ENCODE peak calls at places on chromosomes 16 and 17, in four cellular contexts. Z is stomach, J is cardiac fibroblast, T is HL-60. H is an unnamed sample.

GRCh38 chr17:67608691-67609090 is 109.0 kb upstream of the NOL11 start:
- DNase-seq in Z (no peak), J (peak), T (no peak), H (peak)

GRCh38 chr16:31270795-31271194 is 11.0 kb downstream of the ITGAM start:
- DNase-seq in J (no peak), T (no peak), Z (no peak), H (no peak)

GRCh38 chr16:81987121-81987520 is 24.1 kb downstream of the SDR42E1 start:
- DNase-seq in T (no peak), Z (no peak), J (no peak), H (no peak)

GRCh38 chr16:51129105-51129504 is 22.0 kb downstream of the SALL1 start:
- DNase-seq in Z (no peak), T (no peak), J (no peak), H (no peak)

GRCh38 chr17:21160401-21160800 is 33.6 kb downstream of the DHRS7B start:
- DNase-seq in T (no peak), Z (no peak), J (no peak), H (peak)

GRCh38 chr16:4697867-4698291 is 4.5 kb downstream of the NUDT16L1 start:
- DNase-seq in Z (no peak), T (no peak), J (no peak), H (no peak)

GRCh38 chr17:206941-207560 is 25.6 kb upstream of the DOC2B start:
- DNase-seq in Z (no peak), J (no peak), T (no peak), H (no peak)

GRCh38 chr16:81717662-81718189 is 61.4 kb upstream of the PLCG2 start:
- DNase-seq in T (no peak), Z (no peak), J (no peak), H (no peak)

GRCh38 chr17:1947229-1947742 is 77.8 kb downstream of the RTN4RL1 start:
- DNase-seq in T (no peak), Z (peak), J (no peak), H (no peak)

GRCh38 chr16:57071840-57072541 is 20.4 kb upstream of the CPNE2 start:
- DNase-seq in J (peak), T (no peak), Z (no peak), H (peak)

GRCh38 chr17:67515490-67516088 is 138.5 kb downstream of the PITPNC1 start:
- DNase-seq in Z (no peak), T (no peak), J (no peak), H (no peak)

GRCh38 chr16:66961065-66961744 is at the start of gene CES3:
- DNase-seq in J (peak), Z (peak), T (peak), H (peak)

GRCh38 chr17:82323514-82324234 is 6.3 kb upstream of the CD7 start:
- DNase-seq in Z (no peak), T (no peak), J (no peak), H (no peak)

GRCh38 chr16:46607529-46607928 is 13.7 kb downstream of the SHCBP1 start:
- DNase-seq in J (peak), Z (no peak), T (no peak), H (peak)

GRCh38 chr16:75097941-75098897 is 18.4 kb downstream of the LDHD start:
- DNase-seq in Z (peak), J (no peak), T (no peak), H (no peak)

GRCh38 chr16:22192261-22193133 is 13.6 kb upstream of the EEF2K start:
- DNase-seq in J (peak), Z (peak), T (peak), H (peak)

GRCh38 chr16:66377327-66377723 is 10.8 kb downstream of the CDH5 start:
- DNase-seq in J (no peak), Z (no peak), T (no peak), H (no peak)

GRCh38 chr17:72465191-72466024 is 344.6 kb downstream of the SOX9 start:
- DNase-seq in Z (peak), T (no peak), J (peak), H (peak)

GRCh38 chr16:11056989-11057645 is 112.8 kb downstream of the CLEC16A start:
- DNase-seq in T (no peak), Z (no peak), J (no peak), H (no peak)

GRCh38 chr17:36209575-36209974 is 1.3 kb upstream of the CCL4L2 start:
- DNase-seq in Z (no peak), T (no peak), J (no peak), H (no peak)

GRCh38 chr16:714558-715447 is at the start of gene METRN:
- DNase-seq in J (peak), Z (peak), T (peak), H (peak)

GRCh38 chr16:57367111-57367752 is 5.1 kb upstream of the CX3CL1 start:
- DNase-seq in Z (no peak), T (no peak), J (peak), H (peak)

GRCh38 chr16:48014349-48015135 is 141.3 kb downstream of the ABCC12 start:
- DNase-seq in J (no peak), Z (no peak), T (no peak), H (peak)

GRCh38 chr17:18181358-18181757 is 2.3 kb upstream of the ALKBH5 start:
- DNase-seq in J (peak), T (no peak), Z (no peak), H (peak)

GRCh38 chr16:85240982-85241924 is 129.0 kb upstream of the CIBAR2 start:
- DNase-seq in Z (no peak), J (no peak), T (no peak), H (no peak)

GRCh38 chr16:88703486-88704309 is 2.5 kb downstream of the RNF166 start:
- DNase-seq in T (peak), J (no peak), Z (peak), H (no peak)

GRCh38 chr17:12996357-12996756 is 21.5 kb downstream of the ELAC2 start:
- DNase-seq in T (no peak), J (no peak), Z (no peak), H (no peak)

GRCh38 chr16:83013071-83013470 is 386.3 kb downstream of the CDH13 start:
- DNase-seq in Z (no peak), T (no peak), J (no peak), H (no peak)

GRCh38 chr17:41416478-41416877 is 7.9 kb downstream of the KRT37 start:
- DNase-seq in J (no peak), Z (no peak), T (no peak), H (no peak)

GRCh38 chr17:58414596-58414997 is 2.7 kb downstream of the RNF43 start:
- DNase-seq in Z (no peak), J (no peak), T (no peak), H (no peak)

GRCh38 chr17:16915752-16916556 is 56.0 kb downstream of the TNFRSF13B start:
- DNase-seq in Z (peak), J (peak), T (no peak), H (peak)

GRCh38 chr16:87333101-87333500 is 15.9 kb upstream of the C16orf95 start:
- DNase-seq in T (no peak), Z (no peak), J (no peak), H (no peak)

GRCh38 chr17:77795685-77796084 is 162.8 kb upstream of the TNRC6C start:
- DNase-seq in Z (no peak), T (no peak), J (no peak), H (no peak)

GRCh38 chr16:5450435-5451104 is 353.0 kb upstream of the EEF2KMT start:
- DNase-seq in Z (no peak), T (no peak), J (no peak), H (no peak)

GRCh38 chr17:38898812-38899348 is 26.5 kb upstream of the LASP1NB start:
- DNase-seq in T (peak), Z (peak), J (no peak), H (peak)

GRCh38 chr16:89829630-89830437 is 1.6 kb downstream of the SPIRE2 start:
- DNase-seq in J (no peak), Z (no peak), T (no peak), H (no peak)

GRCh38 chr16:75618782-75619181 is 4.3 kb downstream of the ADAT1 start:
- DNase-seq in J (no peak), Z (no peak), T (no peak), H (no peak)

DNA sequence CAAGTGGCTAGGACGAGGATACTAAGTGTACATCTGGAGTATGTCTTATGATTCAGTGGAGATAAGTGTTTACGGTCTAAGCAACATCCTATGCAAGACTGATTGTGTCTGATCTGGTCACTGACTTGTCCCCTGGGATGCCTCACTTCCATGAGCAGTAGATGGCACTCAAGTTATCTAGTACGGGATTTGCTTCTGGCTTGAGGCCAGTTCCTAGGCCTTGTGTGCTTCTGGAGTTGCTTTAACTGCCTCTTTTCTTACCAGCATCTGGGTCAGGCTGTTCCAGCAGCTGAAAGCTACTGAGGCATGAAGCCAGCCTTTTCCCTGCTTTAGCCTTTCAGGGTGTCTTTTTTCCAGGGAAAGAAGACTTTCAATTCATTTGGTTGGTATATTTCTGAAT is 23.0 kb downstream of the SUPT6H start:
- DNase-seq in Z (no peak), J (peak), T (no peak), H (peak)
- TF ChIP-seq CTCF in Z (no peak), J (no peak), T (no peak), H (no peak)

GRCh38 chr16:54280751-54281150 is 5.8 kb downstream of the IRX3 start:
- DNase-seq in T (no peak), Z (no peak), J (no peak), H (peak)

GRCh38 chr16:54283735-54284318 is 2.8 kb downstream of the IRX3 start:
- DNase-seq in T (peak), J (no peak), Z (no peak), H (no peak)

GRCh38 chr16:54282923-54283734 is 3.5 kb downstream of the IRX3 start:
- DNase-seq in Z (no peak), T (no peak), J (no peak), H (no peak)

GRCh38 chr16:54282202-54282922 is 4.2 kb downstream of the IRX3 start:
- DNase-seq in J (peak), T (peak), Z (peak), H (peak)

DNA sequence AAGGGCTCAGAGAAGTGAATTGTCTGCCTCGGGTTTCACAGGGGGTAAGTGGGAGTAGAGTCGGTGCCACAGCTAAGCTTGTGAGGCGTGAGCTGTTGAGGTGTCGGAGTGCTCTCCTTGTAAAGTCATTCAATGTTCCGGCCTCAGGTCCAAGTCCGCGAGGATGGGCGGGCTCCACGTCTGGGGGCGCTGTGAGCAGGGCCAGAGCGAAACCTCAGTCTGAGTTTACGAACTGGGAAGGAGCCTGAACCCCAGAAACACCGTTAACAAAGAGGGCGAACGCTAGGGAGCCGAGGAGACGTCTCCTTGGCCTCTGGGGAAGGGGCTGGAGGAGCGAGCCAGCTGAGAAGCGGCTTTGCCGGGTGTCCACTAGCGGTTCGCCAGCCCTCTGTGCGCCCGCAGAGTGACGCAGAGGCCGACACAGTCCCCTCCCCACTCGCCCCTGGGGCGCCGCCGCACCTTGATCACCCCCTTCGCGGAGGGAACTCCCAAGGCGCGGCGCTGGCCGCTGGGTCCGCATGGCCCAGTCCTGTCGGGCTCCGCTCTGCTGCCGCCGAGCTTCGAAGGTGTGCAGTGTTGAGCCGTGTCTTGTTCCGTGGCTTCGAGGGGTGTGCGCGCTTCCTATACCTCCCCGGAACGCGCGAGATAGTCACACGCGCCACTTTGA is 4.9 kb downstream of the IRX3 start:
- DNase-seq in J (no peak), T (no peak), Z (no peak), H (no peak)
- H3K4me3 ChIP-seq in J (no peak), T (no peak), Z (peak), H (no peak)

GRCh38 chr17:79987187-79987889 is 48.3 kb downstream of the TBC1D16 start:
- DNase-seq in T (no peak), Z (no peak), J (no peak), H (peak)

GRCh38 chr17:79987890-79988162 is 47.8 kb downstream of the TBC1D16 start:
- DNase-seq in T (no peak), J (no peak), Z (no peak), H (no peak)

GRCh38 chr17:79989106-79989835 is 46.4 kb downstream of the TBC1D16 start:
- DNase-seq in J (no peak), Z (no peak), T (no peak), H (no peak)

GRCh38 chr17:79986441-79987186 is 49.1 kb downstream of the TBC1D16 start:
- DNase-seq in J (peak), T (no peak), Z (no peak), H (peak)

GRCh38 chr17:79988163-79988971 is 47.3 kb downstream of the TBC1D16 start:
- DNase-seq in T (no peak), J (peak), Z (peak), H (peak)
- TF ChIP-seq CTCF in T (no peak), J (no peak), Z (no peak), H (no peak)

GRCh38 chr16:12320298-12320706 is 343.8 kb downstream of the SNX29 start:
- DNase-seq in T (no peak), Z (no peak), J (no peak), H (peak)

GRCh38 chr16:12318661-12319463 is 342.3 kb downstream of the SNX29 start:
- DNase-seq in T (no peak), Z (no peak), J (no peak), H (no peak)

GRCh38 chr16:12323007-12323699 is 346.6 kb downstream of the SNX29 start:
- DNase-seq in T (no peak), Z (no peak), J (no peak), H (peak)

GRCh38 chr16:12319464-12320030 is 343.0 kb downstream of the SNX29 start:
- DNase-seq in T (no peak), Z (peak), J (no peak), H (no peak)

GRCh38 chr16:12321363-12321762 is 344.8 kb downstream of the SNX29 start:
- DNase-seq in T (no peak), Z (no peak), J (no peak), H (no peak)
- H3K4me3 ChIP-seq in T (no peak), Z (no peak), J (no peak), H (no peak)

DNA sequence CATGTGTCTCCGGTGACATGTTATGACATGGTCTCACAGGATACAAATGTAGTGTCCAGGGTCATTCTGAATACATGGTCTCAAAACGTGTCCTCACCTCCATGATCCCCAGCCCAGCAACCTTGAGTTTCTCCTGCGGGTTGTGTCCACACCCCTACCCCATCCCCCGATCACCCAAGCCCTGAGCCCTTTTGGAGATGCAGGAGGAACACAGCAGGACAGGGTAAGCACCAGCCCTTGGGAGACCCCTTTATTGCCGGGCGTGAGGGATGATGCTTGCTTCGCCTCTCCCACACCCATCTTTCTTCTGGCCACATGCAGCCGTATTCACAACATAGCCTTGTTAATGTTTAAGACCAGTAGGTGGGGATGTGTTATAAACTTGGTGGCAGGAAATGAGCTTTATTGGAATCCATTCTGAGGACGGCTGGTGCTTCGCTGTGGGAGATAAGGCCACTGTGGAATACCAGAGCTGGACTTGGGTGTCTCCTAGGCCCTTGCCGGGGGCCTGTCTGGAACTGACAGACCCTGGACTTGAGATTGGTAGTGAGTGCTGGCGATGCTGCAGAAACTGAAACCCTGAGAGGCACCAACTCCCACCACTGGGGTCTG is 5.5 kb downstream of the TMEM132E start:
- DNase-seq in Z (no peak), J (peak), T (no peak), H (peak)
- TF ChIP-seq CTCF in Z (no peak), J (no peak), T (no peak), H (peak)

GRCh38 chr16:67969286-67970039 is 1.0 kb upstream of the SLC12A4 start:
- DNase-seq in Z (no peak), J (no peak), T (no peak), H (no peak)

GRCh38 chr16:67967183-67967955 is 1.1 kb downstream of the SLC12A4 start:
- DNase-seq in Z (no peak), T (no peak), J (no peak), H (peak)

GRCh38 chr16:67967956-67968439 is 439 bp downstream of the SLC12A4 start:
- DNase-seq in Z (peak), J (no peak), T (peak), H (no peak)

GRCh38 chr16:67966549-67967182 is 1.8 kb downstream of the SLC12A4 start:
- DNase-seq in T (peak), Z (no peak), J (peak), H (peak)

DNA sequence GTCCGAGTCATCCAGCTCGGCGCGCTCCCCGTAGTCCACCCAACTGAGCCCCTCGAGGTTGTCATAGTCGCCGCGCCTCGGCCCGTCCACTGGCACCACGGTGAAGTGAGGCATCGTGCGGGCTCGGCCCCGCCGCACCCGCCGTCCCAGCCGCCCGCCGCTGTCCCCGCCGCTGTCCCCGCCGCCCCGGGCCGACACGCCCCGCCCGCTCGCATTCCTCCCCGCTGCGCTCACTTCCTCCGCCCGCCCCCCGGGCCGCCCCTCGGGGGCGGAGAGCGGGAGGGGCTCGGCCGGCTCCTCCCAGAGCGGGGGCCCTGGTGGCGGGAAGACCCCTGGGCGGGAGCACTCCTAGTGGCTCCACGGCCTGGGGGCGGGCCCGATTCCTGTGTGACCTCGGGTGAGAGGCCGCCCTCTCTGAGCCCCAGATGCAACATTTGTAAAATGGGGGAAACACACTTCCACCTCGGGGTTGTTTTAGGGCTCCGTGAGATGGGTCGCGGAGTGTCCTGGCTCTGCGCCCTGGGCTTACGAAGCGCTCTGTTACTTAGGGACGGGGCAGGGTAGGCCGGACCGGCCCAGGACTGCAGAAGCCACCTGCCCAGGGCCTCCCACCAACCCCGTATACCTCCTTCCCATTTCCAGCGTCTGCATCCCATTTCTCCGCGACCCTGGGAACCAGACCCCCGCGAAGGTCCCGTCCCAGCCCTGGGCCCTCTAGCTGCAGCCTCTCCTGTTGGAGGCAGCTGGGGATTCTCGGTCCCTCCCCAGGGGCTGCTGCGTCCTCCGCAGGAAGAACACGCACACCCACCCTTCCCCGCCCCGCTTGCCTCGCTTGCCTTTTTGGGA is at the start of gene SLC12A4:
- DNase-seq in T (peak), J (peak), Z (peak), H (peak)
- H3K4me3 ChIP-seq in T (peak), J (peak), Z (peak), H (peak)

GRCh38 chr16:77722315-77723107 is at the start of gene NUDT7:
- DNase-seq in T (peak), J (peak), Z (peak), H (peak)
- TF ChIP-seq CTCF in T (no peak), J (no peak), Z (no peak), H (no peak)

GRCh38 chr17:75036643-75037268 is 10.0 kb downstream of the ATP5PD start:
- DNase-seq in Z (peak), T (no peak), J (peak), H (peak)
- H3K4me3 ChIP-seq in Z (no peak), T (no peak), J (no peak), H (no peak)

H was measured in fibroblast of mammary gland.